ENCODE peak calls at places on chromosomes 12 and 14, in six cellular contexts. One of them, this sample, is unnamed.

GRCh38 chr12:6699989-6700645 is 498 bp downstream of the PIANP start:
- DNase-seq in LNCaP clone FGC: no peak
- DNase-seq in hepatocyte: peak; percentile 40
- DNase-seq in tibial nerve: no peak
- DNase-seq in OCI-LY7: peak; percentile 59
- DNase-seq in fibroblast of lung: no peak
- DNase-seq in this sample: no peak

GRCh38 chr14:35158951-35159653 is 36.8 kb downstream of the PRORP start:
- DNase-seq in LNCaP clone FGC: no peak
- DNase-seq in hepatocyte: peak; percentile 5
- DNase-seq in tibial nerve: no peak
- DNase-seq in OCI-LY7: no peak
- DNase-seq in fibroblast of lung: no peak
- DNase-seq in this sample: no peak

GRCh38 chr12:101372431-101372830 is 35.1 kb downstream of the ARL1 start:
- DNase-seq in LNCaP clone FGC: no peak
- DNase-seq in hepatocyte: no peak
- DNase-seq in tibial nerve: no peak
- DNase-seq in OCI-LY7: no peak
- DNase-seq in fibroblast of lung: no peak
- DNase-seq in this sample: no peak

GRCh38 chr14:34466691-34467090 is 4.7 kb upstream of the SPTSSA start:
- DNase-seq in LNCaP clone FGC: no peak
- DNase-seq in hepatocyte: no peak
- DNase-seq in tibial nerve: no peak
- DNase-seq in OCI-LY7: no peak
- DNase-seq in fibroblast of lung: no peak
- DNase-seq in this sample: no peak

GRCh38 chr14:98886982-98887381 is 385.0 kb downstream of the BCL11B start:
- DNase-seq in LNCaP clone FGC: no peak
- DNase-seq in hepatocyte: peak; percentile 76
- DNase-seq in tibial nerve: no peak
- DNase-seq in OCI-LY7: no peak
- DNase-seq in fibroblast of lung: no peak
- DNase-seq in this sample: no peak

GRCh38 chr12:31702047-31702446 is 26.8 kb downstream of the AMN1 start:
- DNase-seq in LNCaP clone FGC: no peak
- DNase-seq in hepatocyte: peak; percentile 10
- DNase-seq in tibial nerve: no peak
- DNase-seq in OCI-LY7: no peak
- DNase-seq in fibroblast of lung: peak; percentile 3
- DNase-seq in this sample: peak; percentile 46

GRCh38 chr14:74248036-74248435 is 8.8 kb downstream of the VSX2 start:
- DNase-seq in LNCaP clone FGC: no peak
- DNase-seq in hepatocyte: no peak
- DNase-seq in tibial nerve: no peak
- DNase-seq in OCI-LY7: peak; percentile 67
- DNase-seq in fibroblast of lung: no peak
- DNase-seq in this sample: no peak

GRCh38 chr12:29611906-29612305 is 114.4 kb upstream of the OVCH1 start:
- DNase-seq in LNCaP clone FGC: no peak
- DNase-seq in hepatocyte: no peak
- DNase-seq in tibial nerve: no peak
- DNase-seq in OCI-LY7: no peak
- DNase-seq in fibroblast of lung: peak; percentile 82
- DNase-seq in this sample: peak; percentile 93

GRCh38 chr12:93191956-93192355 is 185.8 kb upstream of the NUDT4 start:
- DNase-seq in LNCaP clone FGC: no peak
- DNase-seq in hepatocyte: no peak
- DNase-seq in tibial nerve: peak; percentile 25
- DNase-seq in OCI-LY7: no peak
- DNase-seq in fibroblast of lung: peak; percentile 27
- DNase-seq in this sample: peak; percentile 80

GRCh38 chr12:130104114-130104513 is 58.1 kb upstream of the FZD10 start:
- DNase-seq in LNCaP clone FGC: no peak
- DNase-seq in hepatocyte: no peak
- DNase-seq in tibial nerve: no peak
- DNase-seq in OCI-LY7: no peak
- DNase-seq in fibroblast of lung: no peak
- DNase-seq in this sample: no peak

GRCh38 chr14:79161576-79161975 is 991.4 kb downstream of the NRXN3 start:
- DNase-seq in LNCaP clone FGC: no peak
- DNase-seq in hepatocyte: peak; percentile 59
- DNase-seq in tibial nerve: no peak
- DNase-seq in OCI-LY7: no peak
- DNase-seq in fibroblast of lung: peak; percentile 48
- DNase-seq in this sample: peak; percentile 40

GRCh38 chr12:25578739-25579138 is 25.7 kb upstream of the LMNTD1 start:
- DNase-seq in LNCaP clone FGC: no peak
- DNase-seq in hepatocyte: no peak
- DNase-seq in tibial nerve: no peak
- DNase-seq in OCI-LY7: no peak
- DNase-seq in fibroblast of lung: no peak
- DNase-seq in this sample: no peak

GRCh38 chr12:39062266-39062996 is 157.0 kb upstream of the CPNE8 start:
- DNase-seq in LNCaP clone FGC: no peak
- DNase-seq in hepatocyte: no peak
- DNase-seq in tibial nerve: no peak
- DNase-seq in OCI-LY7: no peak
- DNase-seq in fibroblast of lung: no peak
- DNase-seq in this sample: no peak

GRCh38 chr12:26123482-26123980 is 1.3 kb downstream of the BHLHE41 start:
- DNase-seq in LNCaP clone FGC: no peak
- DNase-seq in hepatocyte: no peak
- DNase-seq in tibial nerve: no peak
- DNase-seq in OCI-LY7: no peak
- DNase-seq in fibroblast of lung: peak; percentile 37
- DNase-seq in this sample: peak; percentile 22

GRCh38 chr12:99810718-99811593 is 163.4 kb downstream of the GARIN6 start:
- DNase-seq in LNCaP clone FGC: peak; percentile 84
- DNase-seq in hepatocyte: peak; percentile 16
- DNase-seq in tibial nerve: no peak
- DNase-seq in OCI-LY7: peak; percentile 51
- DNase-seq in fibroblast of lung: peak; percentile 41
- DNase-seq in this sample: peak; percentile 69

GRCh38 chr14:76647699-76648298 is 113.5 kb upstream of the VASH1 start:
- DNase-seq in LNCaP clone FGC: peak; percentile 32
- DNase-seq in hepatocyte: peak; percentile 84
- DNase-seq in tibial nerve: peak; percentile 14
- DNase-seq in OCI-LY7: peak; percentile 65
- DNase-seq in fibroblast of lung: peak; percentile 64
- DNase-seq in this sample: peak; percentile 66

GRCh38 chr14:32298346-32298745 is 30.8 kb upstream of the AKAP6 start:
- DNase-seq in LNCaP clone FGC: no peak
- DNase-seq in hepatocyte: no peak
- DNase-seq in tibial nerve: no peak
- DNase-seq in OCI-LY7: no peak
- DNase-seq in fibroblast of lung: no peak
- DNase-seq in this sample: peak; percentile 1

GRCh38 chr14:41607966-41608663 is 1.4 kb downstream of the LRFN5 start:
- DNase-seq in LNCaP clone FGC: no peak
- DNase-seq in hepatocyte: peak; percentile 30
- DNase-seq in tibial nerve: no peak
- DNase-seq in OCI-LY7: no peak
- DNase-seq in fibroblast of lung: peak; percentile 33
- DNase-seq in this sample: peak; percentile 26

GRCh38 chr12:11758838-11759509 is 109.5 kb downstream of the ETV6 start:
- DNase-seq in LNCaP clone FGC: no peak
- DNase-seq in hepatocyte: no peak
- DNase-seq in tibial nerve: no peak
- DNase-seq in OCI-LY7: peak; percentile 82
- DNase-seq in fibroblast of lung: peak; percentile 33
- DNase-seq in this sample: no peak

GRCh38 chr14:94630396-94630795 is 18.2 kb downstream of the SERPINA3 start:
- DNase-seq in LNCaP clone FGC: no peak
- DNase-seq in hepatocyte: no peak
- DNase-seq in tibial nerve: no peak
- DNase-seq in OCI-LY7: no peak
- DNase-seq in fibroblast of lung: no peak
- DNase-seq in this sample: no peak

GRCh38 chr12:88627501-88627900 is 47.2 kb upstream of the KITLG start:
- DNase-seq in LNCaP clone FGC: no peak
- DNase-seq in hepatocyte: no peak
- DNase-seq in tibial nerve: no peak
- DNase-seq in OCI-LY7: no peak
- DNase-seq in fibroblast of lung: peak; percentile 70
- DNase-seq in this sample: no peak
- TF ChIP-seq CTCF in LNCaP clone FGC: no peak
- TF ChIP-seq CTCF in hepatocyte: no peak
- TF ChIP-seq CTCF in tibial nerve: no peak
- TF ChIP-seq CTCF in OCI-LY7: no peak
- TF ChIP-seq CTCF in fibroblast of lung: no peak
- TF ChIP-seq CTCF in this sample: no peak

GRCh38 chr12:48003226-48004038 is 844 bp downstream of the COL2A1 start:
- DNase-seq in LNCaP clone FGC: no peak
- DNase-seq in hepatocyte: no peak
- DNase-seq in tibial nerve: no peak
- DNase-seq in OCI-LY7: no peak
- DNase-seq in fibroblast of lung: peak; percentile 17
- DNase-seq in this sample: no peak
- H3K4me3 ChIP-seq in LNCaP clone FGC: no peak overlapping the region
- H3K4me3 ChIP-seq in hepatocyte: peak overlapping the region; percentile 28
- H3K4me3 ChIP-seq in tibial nerve: peak overlapping the region; percentile 29
- H3K4me3 ChIP-seq in OCI-LY7: no peak overlapping the region
- H3K4me3 ChIP-seq in fibroblast of lung: no peak overlapping the region
- H3K4me3 ChIP-seq in this sample: no peak overlapping the region

GRCh38 chr12:65300679-65301349 is 22.3 kb downstream of the MSRB3 start:
- DNase-seq in LNCaP clone FGC: no peak
- DNase-seq in hepatocyte: peak; percentile 13
- DNase-seq in tibial nerve: no peak
- DNase-seq in OCI-LY7: peak; percentile 1
- DNase-seq in fibroblast of lung: peak; percentile 24
- DNase-seq in this sample: peak; percentile 41
- TF ChIP-seq CTCF in LNCaP clone FGC: peak; percentile 21
- TF ChIP-seq CTCF in hepatocyte: peak; percentile 29
- TF ChIP-seq CTCF in tibial nerve: no peak
- TF ChIP-seq CTCF in OCI-LY7: peak; percentile 37
- TF ChIP-seq CTCF in fibroblast of lung: peak; percentile 58
- TF ChIP-seq CTCF in this sample: peak; percentile 49

DNA sequence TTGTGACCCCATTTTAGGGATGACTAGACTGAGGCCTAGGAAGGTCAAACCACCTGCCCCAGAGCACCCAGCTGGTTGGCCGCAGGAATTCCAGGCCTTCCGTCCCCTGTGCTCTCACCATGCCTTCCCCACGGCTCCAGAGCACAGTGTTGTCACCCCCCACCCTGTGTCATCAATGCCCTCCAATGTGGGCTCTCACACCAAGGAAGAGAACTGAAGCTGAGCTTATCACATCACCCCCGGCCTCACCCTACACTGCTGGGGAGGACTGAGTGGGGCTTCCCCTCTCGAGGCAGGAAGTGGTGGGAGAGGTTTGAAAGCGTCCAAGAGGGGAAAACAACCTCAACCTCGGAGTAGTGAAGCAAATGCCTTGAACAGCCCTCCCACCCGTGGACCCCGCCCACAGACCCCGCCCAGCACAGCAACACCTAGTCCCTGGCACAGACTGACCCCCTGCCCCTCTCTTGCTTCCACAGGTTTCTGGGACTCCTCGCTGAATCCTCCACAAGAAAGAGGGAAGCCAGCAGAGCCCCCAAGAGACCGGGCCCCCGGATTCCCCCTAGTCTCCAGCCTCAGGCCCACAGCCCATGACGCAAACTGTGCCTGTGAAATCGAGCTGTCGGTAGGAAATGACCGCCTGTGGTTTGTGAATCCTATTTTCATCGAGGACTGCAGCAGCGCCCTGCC is 97.2 kb downstream of the LGMN start:
- DNase-seq in LNCaP clone FGC: no peak
- DNase-seq in hepatocyte: no peak
- DNase-seq in tibial nerve: no peak
- DNase-seq in OCI-LY7: peak; percentile 12
- DNase-seq in fibroblast of lung: no peak
- DNase-seq in this sample: peak; percentile 75
- H3K4me3 ChIP-seq in LNCaP clone FGC: no peak overlapping the region
- H3K4me3 ChIP-seq in hepatocyte: no peak overlapping the region
- H3K4me3 ChIP-seq in tibial nerve: peak overlapping the region; percentile 38
- H3K4me3 ChIP-seq in OCI-LY7: no peak overlapping the region
- H3K4me3 ChIP-seq in fibroblast of lung: no peak overlapping the region
- H3K4me3 ChIP-seq in this sample: no peak overlapping the region